ENCODE peak calls at places on chromosome 22, in five cellular contexts. X, J, T, D and M are unnamed samples.

GRCh38 chr22:44505796-44506354 is 7.8 kb upstream of the RTL6 start:
- DNase-seq in X (no peak), T (no peak), J (no peak), D (no peak), M (no peak)

GRCh38 chr22:47570851-47571250 is 808.4 kb downstream of the TBC1D22A start:
- DNase-seq in D (no peak), T (no peak), X (no peak), J (no peak), M (no peak)

GRCh38 chr22:20205964-20206708 is 55.3 kb upstream of the CCDC188 start:
- DNase-seq in D (peak), X (no peak), J (peak), T (peak), M (peak)

GRCh38 chr22:44307509-44308169 is 5.1 kb downstream of the SHISAL1 start:
- DNase-seq in D (no peak), T (no peak), X (no peak), J (no peak), M (no peak)

GRCh38 chr22:33919591-33920501 is at the start of gene LARGE1:
- DNase-seq in T (peak), D (no peak), J (no peak), X (no peak), M (no peak)

GRCh38 chr22:41827671-41828070 is 5.2 kb upstream of the SREBF2 start:
- DNase-seq in T (no peak), J (no peak), D (no peak), X (no peak), M (no peak)

GRCh38 chr22:46366327-46366731 is 30.8 kb downstream of the TRMU start:
- DNase-seq in T (no peak), X (no peak), D (no peak), J (no peak), M (no peak)

GRCh38 chr22:17631076-17631565 is 2.6 kb upstream of the ATP6V1E1 start:
- DNase-seq in T (no peak), X (no peak), D (no peak), J (no peak), M (no peak)

GRCh38 chr22:32765117-32765618 is 36.3 kb upstream of the TIMP3 start:
- DNase-seq in T (no peak), D (no peak), J (no peak), X (no peak), M (no peak)

GRCh38 chr22:24465566-24465965 is 29.6 kb upstream of the UPB1 start:
- DNase-seq in X (no peak), T (peak), D (no peak), J (peak), M (peak)

GRCh38 chr22:50622723-50623327 is 5.1 kb downstream of the ARSA start:
- DNase-seq in X (no peak), T (peak), D (no peak), J (no peak), M (peak)

GRCh38 chr22:29215012-29215860 is 9.5 kb downstream of the EMID1 start:
- DNase-seq in X (no peak), D (no peak), T (no peak), J (no peak), M (no peak)

GRCh38 chr22:43017525-43018290 is 2.8 kb upstream of the PACSIN2 start:
- DNase-seq in T (no peak), X (no peak), J (no peak), D (no peak), M (no peak)

GRCh38 chr22:28283025-28283654 is 364.1 kb upstream of the PITPNB start:
- DNase-seq in X (no peak), D (no peak), J (no peak), T (no peak), M (no peak)

GRCh38 chr22:41752011-41752975 is 48.2 kb upstream of the CCDC134 start:
- DNase-seq in J (no peak), D (peak), X (no peak), T (peak), M (no peak)

GRCh38 chr22:45999379-45999971 is 22.5 kb upstream of the WNT7B start:
- DNase-seq in T (no peak), X (no peak), J (no peak), D (no peak), M (no peak)

GRCh38 chr22:20808844-20809243 is 34.9 kb downstream of the SERPIND1 start:
- DNase-seq in T (no peak), X (no peak), D (no peak), J (no peak), M (no peak)

GRCh38 chr22:23383491-23384450 is 196.3 kb downstream of the IGLL1 start:
- DNase-seq in J (no peak), D (no peak), X (no peak), T (no peak), M (no peak)

GRCh38 chr22:28103596-28103995 is 184.5 kb upstream of the PITPNB start:
- DNase-seq in X (no peak), D (no peak), T (no peak), J (no peak), M (no peak)

GRCh38 chr22:26762503-26763170 is 105.2 kb downstream of the MIAT start:
- DNase-seq in J (no peak), T (no peak), X (no peak), D (no peak), M (no peak)

GRCh38 chr22:45960477-45961386 is 16.2 kb downstream of the WNT7B start:
- DNase-seq in D (no peak), J (no peak), T (no peak), X (no peak), M (no peak)

GRCh38 chr22:45164217-45165123 is 745 bp downstream of the NUP50 start:
- DNase-seq in X (no peak), T (no peak), D (no peak), J (peak), M (no peak)

GRCh38 chr22:46442217-46442853 is 95.1 kb downstream of the CELSR1 start:
- DNase-seq in X (no peak), J (no peak), D (no peak), T (no peak), M (no peak)

GRCh38 chr22:50471197-50471847 is 3.5 kb downstream of the SBF1 start:
- DNase-seq in X (no peak), T (no peak), D (no peak), J (no peak), M (no peak)

GRCh38 chr22:28817919-28818859 is 17.8 kb upstream of the XBP1 start:
- DNase-seq in T (peak), J (no peak), D (no peak), X (no peak), M (no peak)

GRCh38 chr22:17234144-17234623 is 14.9 kb upstream of the ADA2 start:
- DNase-seq in D (no peak), T (no peak), X (peak), J (no peak), M (peak)

GRCh38 chr22:44360686-44361381 is 48.1 kb upstream of the SHISAL1 start:
- DNase-seq in T (no peak), D (no peak), X (no peak), J (no peak), M (no peak)

GRCh38 chr22:19845369-19845722 is 9.3 kb downstream of the GNB1L start:
- DNase-seq in D (no peak), T (no peak), J (no peak), X (no peak), M (no peak)

GRCh38 chr22:25709758-25710157 is 32.2 kb upstream of the MYO18B start:
- DNase-seq in D (peak), J (no peak), T (no peak), X (no peak), M (no peak)
- TF ChIP-seq SP1 in D (no peak), J (no peak), T (no peak), X (no peak), M (no peak)

GRCh38 chr22:37951305-37951704 is 2.1 kb downstream of the C22orf23 start:
- DNase-seq in J (peak), T (peak), X (no peak), D (no peak), M (no peak)

GRCh38 chr22:37953437-37954179 is at the start of the genes C22orf23 and POLR2F:
- DNase-seq in J (peak), T (peak), D (peak), X (peak), M (peak)

GRCh38 chr22:37957232-37957631 is 3.7 kb downstream of the POLR2F start:
- DNase-seq in D (no peak), T (no peak), X (no peak), J (no peak), M (no peak)

GRCh38 chr22:37953062-37953436 is 352 bp downstream of the C22orf23 start:
- DNase-seq in T (no peak), J (peak), D (no peak), X (no peak), M (no peak)
- H2AFZ ChIP-seq in T (no peak), J (peak), D (peak), X (peak), M (no peak)

DNA sequence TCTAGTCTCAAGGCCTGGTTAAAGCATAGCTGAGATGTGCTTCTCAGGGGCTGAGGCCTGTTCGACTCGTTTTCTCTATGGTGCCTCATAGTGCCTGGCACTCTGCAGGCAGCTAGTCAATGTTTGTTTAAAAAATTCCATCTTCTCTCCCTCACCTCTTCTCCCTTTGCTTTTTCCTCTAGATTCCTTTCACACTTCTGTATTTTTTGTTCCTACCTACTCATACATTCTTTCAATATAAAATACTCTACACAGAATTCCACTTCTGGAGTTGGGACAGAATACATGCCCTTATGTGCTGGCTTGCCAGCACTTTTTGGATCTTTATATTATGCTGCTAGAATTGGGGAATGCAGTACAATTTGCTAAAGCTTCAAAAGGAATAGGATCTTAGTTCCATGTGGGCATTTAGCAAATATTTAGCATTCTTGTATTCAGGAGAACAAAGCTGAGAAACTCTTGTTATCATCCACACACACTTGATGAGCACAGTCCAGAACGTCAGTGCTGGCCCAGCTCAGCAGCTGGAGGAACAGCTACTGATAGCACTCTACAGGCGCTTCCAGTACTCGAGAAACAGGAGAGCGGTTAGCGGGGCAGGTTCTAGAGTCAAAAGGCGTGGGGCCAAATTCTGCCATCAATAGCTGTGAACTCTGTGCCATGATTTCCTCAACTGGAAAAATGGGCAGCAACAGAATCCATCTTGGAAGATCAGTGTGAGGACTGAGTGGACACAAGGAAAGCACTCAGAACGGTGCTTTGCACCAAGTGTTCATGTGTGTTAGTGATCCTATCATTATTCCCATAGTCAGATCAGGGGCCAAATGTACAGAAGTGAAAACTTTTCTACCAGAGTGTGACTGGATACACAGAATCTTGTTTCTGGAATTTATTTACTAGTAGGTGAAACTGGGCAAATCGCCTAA is 3.4 kb downstream of the JOSD1 start:
- DNase-seq in D (no peak), J (peak), X (no peak), T (peak), M (no peak)
- TF ChIP-seq SP1 in D (no peak), J (no peak), X (no peak), T (no peak), M (peak)

DNA sequence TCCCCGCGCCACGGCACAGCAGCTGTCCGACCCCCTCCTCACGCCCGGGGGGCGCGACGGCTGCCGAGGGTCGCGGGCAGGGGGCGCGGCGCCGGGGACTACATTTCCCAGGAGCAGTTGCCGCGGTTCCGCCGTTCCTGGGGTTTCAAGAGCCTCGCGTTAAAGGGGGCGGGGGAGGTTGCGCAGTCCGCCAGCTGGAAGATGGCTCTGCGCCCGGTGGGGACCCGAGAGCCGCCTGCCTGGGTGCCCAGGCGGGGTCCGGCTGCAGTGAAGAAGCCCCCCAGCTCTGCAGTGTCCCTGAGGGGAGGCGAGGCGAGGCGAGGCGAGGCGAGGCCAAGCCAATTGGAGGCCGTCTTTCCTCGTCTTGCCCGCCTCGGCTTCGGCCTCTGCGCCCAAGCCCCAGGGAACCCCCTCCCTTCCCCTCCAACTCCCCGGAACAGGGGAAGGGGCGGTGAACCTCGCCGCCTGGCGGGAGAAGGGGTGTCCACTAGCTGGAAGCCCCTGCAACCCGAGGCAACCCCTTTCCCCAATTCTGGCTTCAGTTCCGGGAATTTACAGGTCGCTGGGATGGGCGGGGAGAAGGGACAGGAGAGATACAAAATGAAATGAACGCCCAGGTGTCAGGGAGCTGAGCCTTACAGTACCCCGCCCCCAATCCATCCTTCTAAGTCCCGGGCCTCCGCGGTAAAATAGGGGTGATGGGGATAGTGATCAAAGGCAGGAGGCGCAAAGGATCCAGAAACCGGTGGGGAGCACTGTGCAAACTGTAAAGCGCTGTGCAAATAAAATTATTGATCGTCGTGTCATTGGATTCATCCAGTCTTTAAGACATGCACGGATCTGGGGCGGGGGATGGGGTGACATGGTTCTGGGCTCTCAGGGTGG is 5.2 kb upstream of the GCAT start:
- DNase-seq in D (no peak), X (no peak), J (peak), T (peak), M (no peak)
- H2AFZ ChIP-seq in D (peak), X (peak), J (peak), T (no peak), M (peak)

GRCh38 chr22:31244044-31244942 is 32.2 kb downstream of the LIMK2 start:
- DNase-seq in X (peak), J (peak), T (peak), D (no peak), M (peak)
- TF ChIP-seq SP1 in X (no peak), J (no peak), T (no peak), D (no peak), M (no peak)

DNA sequence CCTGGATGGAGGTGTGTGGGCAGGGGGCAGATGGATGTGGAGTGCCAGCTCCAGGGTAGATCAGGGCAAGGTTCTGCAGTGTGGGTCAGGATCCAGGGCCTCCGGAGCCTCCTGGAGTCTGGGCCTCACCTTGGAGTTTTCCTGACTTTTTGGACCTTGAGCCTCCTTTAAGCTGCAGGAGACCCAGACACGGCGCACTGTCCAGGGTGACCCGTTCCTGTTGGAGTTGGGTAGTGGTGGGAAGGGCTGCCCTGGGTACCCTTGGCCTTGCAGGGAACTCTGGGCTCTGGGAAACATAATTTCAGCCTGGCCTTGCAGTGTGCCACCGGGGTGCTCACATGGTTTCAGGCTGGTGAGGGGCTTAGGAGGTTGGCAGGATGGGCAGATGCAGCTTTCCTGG is 17.0 kb downstream of the MGAT3 start:
- DNase-seq in X (no peak), T (no peak), J (no peak), D (no peak), M (no peak)
- H2AFZ ChIP-seq in X (no peak), T (no peak), J (no peak), D (no peak), M (no peak)

GRCh38 chr22:48937032-48937639 is 890.5 kb downstream of the BRD1 start:
- DNase-seq in D (no peak), T (no peak), X (no peak), J (no peak), M (no peak)
- TF ChIP-seq SP1 in D (no peak), T (no peak), X (no peak), J (no peak), M (no peak)